ENCODE peak calls at places on chromosomes 2 and 18, in four cellular contexts. R, C, Q and Z are unnamed samples.

GRCh38 chr2:59025157-59025757 is 784.1 kb upstream of the FANCL start:
- DNase-seq in R (peak), C (no peak), Q (peak), Z (no peak)

GRCh38 chr2:207869784-207870778 is 100.4 kb upstream of the FZD5 start:
- DNase-seq in R (no peak), C (peak), Q (no peak), Z (no peak)

GRCh38 chr2:54209379-54209778 is 46.6 kb downstream of the TSPYL6 start:
- DNase-seq in R (no peak), C (no peak), Q (no peak), Z (no peak)

GRCh38 chr2:226868331-226868730 is 32.5 kb downstream of the RHBDD1 start:
- DNase-seq in R (no peak), C (no peak), Q (no peak), Z (no peak)

GRCh38 chr18:28175930-28176673 is 828 bp downstream of the CDH2 start:
- DNase-seq in R (no peak), C (peak), Q (peak), Z (peak)

GRCh38 chr2:241009601-241010530 is 11.4 kb downstream of the SNED1 start:
- DNase-seq in R (no peak), C (peak), Q (peak), Z (peak)

GRCh38 chr2:118974103-118974911 is 32.3 kb downstream of the MARCO start:
- DNase-seq in R (no peak), C (peak), Q (no peak), Z (no peak)

GRCh38 chr2:198639580-198639979 is 818.2 kb downstream of the SATB2 start:
- DNase-seq in R (no peak), C (no peak), Q (no peak), Z (no peak)

GRCh38 chr2:211367711-211368110 is 811.3 kb downstream of the CPS1 start:
- DNase-seq in R (no peak), C (no peak), Q (no peak), Z (no peak)

GRCh38 chr2:189287982-189288494 is 108.5 kb upstream of the COL5A2 start:
- DNase-seq in R (no peak), C (no peak), Q (peak), Z (no peak)

GRCh38 chr2:33620-34019 is 12.7 kb downstream of the FAM110C start:
- DNase-seq in R (no peak), C (no peak), Q (no peak), Z (no peak)

GRCh38 chr2:102235042-102235473 is 48.2 kb downstream of the IL1RL2 start:
- DNase-seq in R (no peak), C (no peak), Q (no peak), Z (no peak)

GRCh38 chr2:235343156-235343774 is 150.6 kb upstream of the AGAP1 start:
- DNase-seq in R (no peak), C (no peak), Q (no peak), Z (no peak)

GRCh38 chr2:233311241-233311926 is 3.8 kb downstream of the SAG start:
- DNase-seq in R (no peak), C (no peak), Q (no peak), Z (no peak)